ENCODE peak calls at places on chromosomes 4 and X, in seven cellular contexts. L is left lobe of liver; Y is gastroesophageal sphincter; M is stimulated activated naive CD8-positive, alpha-beta T cell treated with anti-CD3 and anti-CD28 coated beads, Interleukin-15, Interleukin-2, amounts not matched to agents 100 U/mL and 50 U/mL, for 24 hours; F is left lung; U is HepG2; H is naive thymus-derived CD4-positive, alpha-beta T cell. V is an unnamed sample.

GRCh38 chr4:176320976-176321361 is 1.2 kb downstream of the SPCS3 start:
- ATAC-seq in M (no peak), H (no peak), Y (no peak), L (no peak), F (no peak), U (no peak), V (no peak)

GRCh38 chrX:40152173-40152705 is 54.5 kb upstream of the BCOR start:
- ATAC-seq in Y (no peak), F (peak; percentile 29), M (no peak), H (peak; percentile 64), L (peak; percentile 49), U (no peak), V (peak; percentile 36)

GRCh38 chr4:19592391-19592790 is 659.3 kb upstream of the SLIT2 start:
- ATAC-seq in M (no peak), U (no peak), F (no peak), Y (no peak), H (no peak), L (no peak), V (no peak)

GRCh38 chr4:130043796-130044195 is 947.8 kb downstream of the C4orf33 start:
- ATAC-seq in U (peak; percentile 30), Y (no peak), F (peak; percentile 27), M (no peak), L (peak; percentile 88), H (no peak), V (no peak)

GRCh38 chrX:134599173-134599914 is 58.9 kb downstream of the PLAC1 start:
- ATAC-seq in H (no peak), F (no peak), U (no peak), Y (peak; percentile 73), M (peak; percentile 90), L (no peak), V (no peak)

GRCh38 chrX:125577479-125577878 is 257.8 kb downstream of the TEX13C start:
- ATAC-seq in H (no peak), F (no peak), M (no peak), Y (no peak), U (no peak), L (no peak), V (no peak)

GRCh38 chrX:19568422-19568821 is 53.1 kb upstream of the MAP3K15 start:
- ATAC-seq in L (no peak), H (no peak), U (no peak), Y (no peak), F (no peak), M (no peak), V (no peak)

GRCh38 chrX:15973941-15974340 is 119.3 kb upstream of the AP1S2 start:
- ATAC-seq in L (no peak), H (no peak), M (no peak), Y (peak; percentile 68), U (no peak), F (peak; percentile 43), V (no peak)

GRCh38 chr4:112517067-112517588 is 1.1 kb upstream of the NEUROG2 start:
- ATAC-seq in H (no peak), U (no peak), Y (no peak), L (no peak), F (no peak), M (no peak), V (no peak)

GRCh38 chr4:53676402-53676871 is 85.2 kb upstream of the LNX1 start:
- ATAC-seq in F (peak; percentile 63), M (no peak), H (no peak), Y (peak; percentile 84), L (peak; percentile 46), U (no peak), V (no peak)

GRCh38 chr4:40648742-40649281 is 19.1 kb upstream of the RBM47 start:
- ATAC-seq in H (peak; percentile 69), Y (peak; percentile 25), L (peak; percentile 33), U (no peak), F (peak; percentile 52), M (no peak), V (no peak)

GRCh38 chrX:15384304-15384703 is at the start of gene VEGFD:
- ATAC-seq in F (no peak), M (no peak), H (no peak), U (peak; percentile 88), L (peak; percentile 87), Y (peak; percentile 51), V (no peak)

GRCh38 chrX:43949669-43950068 is 23.5 kb downstream of the NDP start:
- ATAC-seq in H (peak; percentile 64), U (peak; percentile 92), M (no peak), L (peak; percentile 81), F (peak; percentile 62), Y (no peak), V (peak; percentile 35)

GRCh38 chr4:94332983-94333590 is 9.5 kb downstream of the HPGDS start:
- ATAC-seq in F (no peak), U (peak; percentile 72), Y (no peak), M (no peak), L (no peak), H (no peak), V (no peak)

GRCh38 chr4:140242357-140243284 is 88.6 kb upstream of the MAML3 start:
- ATAC-seq in F (peak; percentile 20), Y (no peak), U (no peak), H (peak; percentile 51), M (peak; percentile 37), L (no peak), V (no peak)

V was measured in esophagus mucosa.